ENCODE peak calls at places on chromosomes 5 and 9, in seven cellular contexts. One of them, this sample, is unnamed.

GRCh38 chr9:125493861-125494554 is 213.0 kb downstream of the MAPKAP1 start:
- DNase-seq in SK-N-SH: no peak
- DNase-seq in HepG2: no peak
- DNase-seq in HCT116: no peak
- DNase-seq in K562: no peak
- DNase-seq in NT2/D1: no peak
- DNase-seq in H1: no peak
- DNase-seq in this sample: no peak

GRCh38 chr9:19117039-19117716 is 10.1 kb downstream of the PLIN2 start:
- DNase-seq in HepG2: no peak
- DNase-seq in H1: no peak
- DNase-seq in K562: no peak
- DNase-seq in NT2/D1: no peak
- DNase-seq in SK-N-SH: no peak
- DNase-seq in HCT116: no peak
- DNase-seq in this sample: no peak

GRCh38 chr9:130267930-130268329 is 2.4 kb downstream of the HMCN2 start:
- DNase-seq in K562: no peak
- DNase-seq in H1: no peak
- DNase-seq in SK-N-SH: no peak
- DNase-seq in HepG2: no peak
- DNase-seq in HCT116: no peak
- DNase-seq in NT2/D1: no peak
- DNase-seq in this sample: no peak

GRCh38 chr5:149011084-149011483 is 51.8 kb downstream of the SH3TC2 start:
- DNase-seq in H1: no peak
- DNase-seq in HepG2: no peak
- DNase-seq in HCT116: no peak
- DNase-seq in K562: no peak
- DNase-seq in NT2/D1: no peak
- DNase-seq in SK-N-SH: no peak
- DNase-seq in this sample: no peak

GRCh38 chr9:21155501-21155900 is 11.0 kb downstream of the IFNA21 start:
- DNase-seq in HCT116: no peak
- DNase-seq in SK-N-SH: no peak
- DNase-seq in HepG2: no peak
- DNase-seq in NT2/D1: no peak
- DNase-seq in H1: no peak
- DNase-seq in K562: no peak
- DNase-seq in this sample: no peak

GRCh38 chr9:107732781-107733529 is 243.4 kb upstream of the KLF4 start:
- DNase-seq in K562: no peak
- DNase-seq in HepG2: no peak
- DNase-seq in HCT116: no peak
- DNase-seq in NT2/D1: no peak
- DNase-seq in SK-N-SH: no peak
- DNase-seq in H1: no peak
- DNase-seq in this sample: no peak

GRCh38 chr9:133101356-133102189 is 19.5 kb downstream of the RALGDS start:
- DNase-seq in H1: no peak
- DNase-seq in NT2/D1: no peak
- DNase-seq in K562: no peak
- DNase-seq in HCT116: no peak
- DNase-seq in HepG2: no peak
- DNase-seq in SK-N-SH: no peak
- DNase-seq in this sample: no peak

GRCh38 chr5:39164016-39164415 is 55.3 kb downstream of the FYB1 start:
- DNase-seq in K562: no peak
- DNase-seq in NT2/D1: no peak
- DNase-seq in SK-N-SH: no peak
- DNase-seq in HCT116: no peak
- DNase-seq in H1: no peak
- DNase-seq in HepG2: no peak
- DNase-seq in this sample: no peak

GRCh38 chr5:135857630-135858311 is 23.3 kb downstream of the SLC25A48 start:
- DNase-seq in HCT116: no peak
- DNase-seq in K562: no peak
- DNase-seq in H1: no peak
- DNase-seq in SK-N-SH: no peak
- DNase-seq in NT2/D1: no peak
- DNase-seq in HepG2: no peak
- DNase-seq in this sample: no peak

GRCh38 chr5:172681421-172681820 is 40.4 kb downstream of the NEURL1B start:
- DNase-seq in K562: no peak
- DNase-seq in SK-N-SH: no peak
- DNase-seq in NT2/D1: no peak
- DNase-seq in HepG2: no peak
- DNase-seq in HCT116: no peak
- DNase-seq in H1: no peak
- DNase-seq in this sample: no peak

GRCh38 chr5:77853353-77853907 is 77.3 kb upstream of the TBCA start:
- DNase-seq in HepG2: no peak
- DNase-seq in H1: no peak
- DNase-seq in K562: no peak
- DNase-seq in SK-N-SH: peak; percentile 23
- DNase-seq in HCT116: no peak
- DNase-seq in NT2/D1: no peak
- DNase-seq in this sample: no peak

GRCh38 chr9:93669116-93669957 is 93.0 kb downstream of the PHF2 start:
- DNase-seq in H1: peak; percentile 39
- DNase-seq in K562: no peak
- DNase-seq in SK-N-SH: no peak
- DNase-seq in HepG2: no peak
- DNase-seq in NT2/D1: no peak
- DNase-seq in HCT116: no peak
- DNase-seq in this sample: no peak

GRCh38 chr9:37464426-37465248 is 613 bp downstream of the ZBTB5 start:
- DNase-seq in SK-N-SH: no peak
- DNase-seq in HepG2: no peak
- DNase-seq in H1: peak; percentile 93
- DNase-seq in K562: no peak
- DNase-seq in NT2/D1: no peak
- DNase-seq in HCT116: no peak
- DNase-seq in this sample: peak; percentile 30

GRCh38 chr9:101562966-101563365 is 29.3 kb downstream of the RNF20 start:
- DNase-seq in H1: no peak
- DNase-seq in HCT116: no peak
- DNase-seq in SK-N-SH: no peak
- DNase-seq in K562: no peak
- DNase-seq in HepG2: no peak
- DNase-seq in NT2/D1: no peak
- DNase-seq in this sample: no peak
- TF ChIP-seq YY1 in H1: no peak
- TF ChIP-seq YY1 in HCT116: no peak
- TF ChIP-seq YY1 in SK-N-SH: no peak
- TF ChIP-seq YY1 in K562: no peak
- TF ChIP-seq YY1 in HepG2: no peak
- TF ChIP-seq YY1 in NT2/D1: no peak
- TF ChIP-seq YY1 in this sample: no peak

GRCh38 chr5:112876362-112876761 is 15.3 kb downstream of the SRP19 start:
- DNase-seq in HepG2: no peak
- DNase-seq in NT2/D1: no peak
- DNase-seq in H1: no peak
- DNase-seq in K562: no peak
- DNase-seq in SK-N-SH: no peak
- DNase-seq in HCT116: no peak
- DNase-seq in this sample: no peak

GRCh38 chr5:112880219-112880964 is 19.3 kb downstream of the SRP19 start:
- DNase-seq in SK-N-SH: no peak
- DNase-seq in HepG2: no peak
- DNase-seq in NT2/D1: no peak
- DNase-seq in H1: no peak
- DNase-seq in HCT116: no peak
- DNase-seq in K562: no peak
- DNase-seq in this sample: no peak

GRCh38 chr5:112883192-112883591 is 22.1 kb downstream of the SRP19 start:
- DNase-seq in H1: no peak
- DNase-seq in K562: no peak
- DNase-seq in SK-N-SH: no peak
- DNase-seq in HCT116: no peak
- DNase-seq in NT2/D1: no peak
- DNase-seq in HepG2: no peak
- DNase-seq in this sample: no peak

GRCh38 chr5:112878760-112879159 is 17.7 kb downstream of the SRP19 start:
- DNase-seq in HepG2: no peak
- DNase-seq in NT2/D1: no peak
- DNase-seq in HCT116: peak; percentile 19
- DNase-seq in SK-N-SH: no peak
- DNase-seq in H1: no peak
- DNase-seq in K562: peak; percentile 29
- DNase-seq in this sample: no peak
- TF ChIP-seq YY1 in HepG2: no peak
- TF ChIP-seq YY1 in NT2/D1: no peak
- TF ChIP-seq YY1 in HCT116: no peak
- TF ChIP-seq YY1 in SK-N-SH: no peak
- TF ChIP-seq YY1 in H1: no peak
- TF ChIP-seq YY1 in K562: no peak
- TF ChIP-seq YY1 in this sample: no peak

GRCh38 chr5:83035373-83036170 is 41.6 kb downstream of the TMEM167A start:
- DNase-seq in H1: no peak
- DNase-seq in NT2/D1: no peak
- DNase-seq in K562: no peak
- DNase-seq in SK-N-SH: peak; percentile 68
- DNase-seq in HepG2: no peak
- DNase-seq in HCT116: no peak
- DNase-seq in this sample: no peak
- TF ChIP-seq YY1 in H1: no peak
- TF ChIP-seq YY1 in NT2/D1: no peak
- TF ChIP-seq YY1 in K562: no peak
- TF ChIP-seq YY1 in SK-N-SH: no peak
- TF ChIP-seq YY1 in HepG2: no peak
- TF ChIP-seq YY1 in HCT116: no peak
- TF ChIP-seq YY1 in this sample: no peak

GRCh38 chr9:81619353-81620008 is 69.9 kb downstream of the TLE1 start:
- DNase-seq in H1: no peak
- DNase-seq in SK-N-SH: no peak
- DNase-seq in NT2/D1: no peak
- DNase-seq in HepG2: no peak
- DNase-seq in K562: no peak
- DNase-seq in HCT116: no peak
- DNase-seq in this sample: no peak
- TF ChIP-seq YY1 in H1: no peak
- TF ChIP-seq YY1 in SK-N-SH: no peak
- TF ChIP-seq YY1 in NT2/D1: no peak
- TF ChIP-seq YY1 in HepG2: no peak
- TF ChIP-seq YY1 in K562: no peak
- TF ChIP-seq YY1 in HCT116: no peak
- TF ChIP-seq YY1 in this sample: no peak

This sample was measured in GM12878.